ENCODE peak calls at places on chromosomes 13 and 19, in nine cellular contexts. F is Ammon's horn; O is cardiac muscle cell; G is EL; E is NCI-H748 treated with DMSO at 0.1 percent for 48 hours; N is stimulated activated CD4-positive, alpha-beta T cell treated with anti-CD3 and anti-CD28 coated beads, Interleukin-15, amount 100 ng/mL, for 48 hours; Q is endodermal cell; S is T-helper 2 cell; M is lower leg skin. L is an unnamed sample.
A peak's percentile ranks its signal among the peaks of the same experiment; 100 is the strongest.

GRCh38 chr13:21402586-21403307 is 56.4 kb downstream of the ZDHHC20 start:
- DNase-seq in F (no peak), G (peak; percentile 55), N (no peak), Q (no peak), O (peak; percentile 20), S (no peak), E (no peak), M (no peak), L (peak; percentile 16)

GRCh38 chr13:30577381-30577780 is 40.3 kb upstream of the USPL1 start:
- DNase-seq in Q (no peak), F (no peak), M (no peak), S (peak; percentile 52), N (peak; percentile 24), G (peak; percentile 93), O (peak; percentile 84), E (no peak), L (peak; percentile 1)

GRCh38 chr13:40666905-40667621 is 622 bp upstream of the FOXO1 start:
- DNase-seq in S (no peak), N (no peak), Q (peak; percentile 86), O (no peak), G (no peak), E (no peak), F (peak; percentile 74), M (peak; percentile 56), L (peak; percentile 64)

GRCh38 chr19:6753178-6754031 is 13.8 kb downstream of the SH2D3A start:
- DNase-seq in M (peak; percentile 73), O (peak; percentile 74), F (peak; percentile 27), E (no peak), S (peak; percentile 64), G (peak; percentile 77), Q (peak; percentile 100), N (peak; percentile 84), L (no peak)

GRCh38 chr13:79992111-79992510 is 348.8 kb downstream of the SPRY2 start:
- DNase-seq in O (peak; percentile 42), Q (no peak), G (no peak), F (no peak), N (no peak), M (no peak), E (no peak), S (no peak), L (no peak)

GRCh38 chr19:3440082-3440481 is 40.2 kb downstream of the SMIM24 start:
- DNase-seq in E (no peak), N (peak; percentile 18), Q (peak; percentile 93), S (peak; percentile 18), O (peak; percentile 31), G (peak; percentile 30), F (peak; percentile 20), M (no peak), L (peak; percentile 51)

GRCh38 chr13:34695063-34695462 is 247.0 kb upstream of the NBEA start:
- DNase-seq in O (no peak), F (no peak), Q (no peak), N (no peak), E (no peak), G (no peak), S (no peak), M (no peak), L (no peak)

GRCh38 chr13:96025283-96025682 is 27.9 kb downstream of the UGGT2 start:
- DNase-seq in N (no peak), S (no peak), M (no peak), G (peak; percentile 21), Q (no peak), O (peak; percentile 5), E (no peak), F (no peak), L (no peak)

GRCh38 chr19:50481351-50482149 is 4.9 kb upstream of the GARIN5A start:
- DNase-seq in M (no peak), F (no peak), G (no peak), S (no peak), O (no peak), E (no peak), N (no peak), Q (no peak), L (no peak)

GRCh38 chr13:37375724-37376123 is 222.8 kb downstream of the POSTN start:
- DNase-seq in S (no peak), Q (no peak), G (no peak), O (no peak), E (no peak), N (no peak), F (no peak), M (no peak), L (no peak)

GRCh38 chr13:59201836-59202235 is 961.9 kb downstream of the DIAPH3 start:
- DNase-seq in N (no peak), M (no peak), O (peak; percentile 45), G (no peak), Q (no peak), E (no peak), F (no peak), S (no peak), L (no peak)

GRCh38 chr13:100875392-100876043 is 200.9 kb upstream of the TMTC4 start:
- DNase-seq in S (no peak), N (no peak), F (no peak), G (peak; percentile 92), O (peak; percentile 85), M (no peak), Q (no peak), E (no peak), L (no peak)

L was measured in NCI-H69.